ENCODE peak calls at places on chromosomes 3 and 15, in four cellular contexts. H is uterus, P is lower leg skin, R is stomach. E is an unnamed sample.

GRCh38 chr15:63389902-63390301 is 8.3 kb upstream of the CA12 start:
- DNase-seq in H (no peak), P (no peak), R (peak), E (peak)

GRCh38 chr3:58085616-58086015 is 77.4 kb downstream of the FLNB start:
- DNase-seq in H (no peak), P (no peak), R (no peak), E (no peak)

GRCh38 chr3:73868688-73869315 is 244.1 kb upstream of the PDZRN3 start:
- DNase-seq in H (no peak), P (no peak), R (peak), E (peak)

GRCh38 chr3:70111381-70111780 is 111.8 kb downstream of the SAMMSON start:
- DNase-seq in H (no peak), P (no peak), R (no peak), E (no peak)

GRCh38 chr15:41501191-41501917 is 7.7 kb downstream of the ITPKA start:
- DNase-seq in H (no peak), P (no peak), R (no peak), E (no peak)

GRCh38 chr15:62781081-62781497 is 261.5 kb upstream of the TPM1 start:
- DNase-seq in H (no peak), P (no peak), R (no peak), E (no peak)

GRCh38 chr3:98980915-98981596 is 79.6 kb upstream of the DCBLD2 start:
- DNase-seq in H (no peak), P (no peak), R (no peak), E (no peak)

GRCh38 chr15:81783076-81783475 is 262.7 kb downstream of the MEX3B start:
- DNase-seq in H (no peak), P (no peak), R (no peak), E (no peak)

GRCh38 chr3:188905991-188906635 is 265.7 kb upstream of the TPRG1 start:
- DNase-seq in H (no peak), P (no peak), R (no peak), E (no peak)

GRCh38 chr3:112814256-112814655 is 32.4 kb downstream of the CD200R1L start:
- DNase-seq in H (no peak), P (no peak), R (no peak), E (no peak)

GRCh38 chr3:115982629-115983028 is 359.3 kb downstream of the GAP43 start:
- DNase-seq in H (no peak), P (no peak), R (no peak), E (no peak)

DNA sequence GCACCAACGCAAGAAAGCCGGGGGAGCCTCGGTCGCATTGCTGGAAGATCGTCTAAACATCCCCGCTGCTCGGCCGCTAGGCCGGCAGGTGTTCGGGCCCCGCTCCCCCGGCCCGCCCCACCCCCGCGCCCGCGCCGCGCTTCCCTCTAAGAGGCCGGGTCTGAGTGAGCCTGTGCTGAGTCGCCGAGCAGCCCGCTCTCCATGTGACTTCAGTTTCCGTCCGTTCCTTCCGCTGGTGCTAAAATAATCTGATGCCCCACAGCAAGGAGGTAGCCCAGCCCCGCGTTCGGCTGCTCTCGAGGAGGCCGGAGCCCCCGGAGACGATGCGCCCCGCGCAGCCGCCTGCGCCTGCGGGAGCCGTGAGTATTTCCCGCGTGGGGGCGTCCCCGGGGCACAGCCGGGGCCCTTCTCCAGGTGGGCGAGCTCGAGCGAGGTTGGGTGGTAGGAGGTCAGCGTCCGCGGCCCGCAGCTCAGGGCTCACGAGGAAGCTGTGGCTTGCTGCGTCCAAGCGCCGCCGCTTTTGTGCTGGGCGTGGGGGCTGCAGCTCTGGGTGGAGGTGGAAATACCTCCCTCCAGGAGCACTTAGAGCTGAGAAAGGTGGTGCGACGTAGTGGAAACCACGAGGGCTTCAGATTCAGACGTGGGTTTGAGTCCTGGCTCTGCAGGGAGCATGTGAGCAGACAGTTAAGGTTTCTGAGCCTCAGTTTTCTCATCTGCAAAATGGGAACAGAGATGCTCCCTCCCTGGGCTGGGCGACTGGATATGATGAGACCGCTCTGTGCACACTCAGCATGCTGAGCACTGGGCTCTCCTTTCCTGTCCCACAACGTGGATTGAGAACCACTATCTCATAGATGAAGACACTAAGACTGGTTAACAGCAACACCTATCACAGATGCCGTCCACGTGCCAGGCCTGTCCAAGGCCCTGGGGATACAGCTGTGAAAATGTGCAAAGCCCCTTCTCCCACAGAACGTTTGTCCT is at the start of gene NRROS:
- DNase-seq in H (peak), P (peak), R (peak), E (peak)
- TF ChIP-seq POLR2A in H (peak), P (no peak), R (no peak), E (peak)

DNA sequence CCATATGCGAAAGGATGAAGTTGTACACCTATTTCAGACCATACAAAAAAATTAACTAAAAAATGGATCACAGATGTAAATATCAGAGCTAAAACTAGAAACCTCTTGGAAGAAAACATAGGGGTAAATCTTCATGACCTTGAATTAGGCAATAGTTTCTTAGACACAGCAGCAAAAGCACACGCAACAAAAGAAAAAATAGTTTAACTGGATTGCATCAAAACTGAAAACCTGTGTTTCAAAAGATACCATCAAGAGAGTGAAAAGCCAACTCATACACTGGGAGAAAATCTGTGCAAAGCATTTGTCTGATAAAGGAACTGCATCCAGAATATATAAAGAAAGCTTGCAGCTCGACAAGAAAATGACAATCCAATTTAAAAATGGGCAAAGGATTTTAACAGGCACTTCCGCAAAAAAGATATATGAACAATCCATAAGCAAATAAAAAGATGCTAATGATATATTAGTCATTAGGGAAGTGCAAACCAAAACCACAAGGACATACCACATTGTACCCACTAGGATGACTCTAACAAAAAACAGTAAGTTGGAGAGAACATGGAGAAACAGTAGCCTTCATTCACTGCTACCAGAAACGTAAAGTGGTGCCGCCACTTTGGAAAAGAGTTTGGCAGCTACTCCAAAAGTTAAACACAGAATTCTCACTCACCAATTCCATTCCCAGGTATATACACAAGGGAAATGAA is 263.1 kb downstream of the ADAMTS17 start:
- DNase-seq in H (no peak), P (no peak), R (no peak), E (no peak)
- TF ChIP-seq CTCF in H (no peak), P (no peak), R (no peak), E (no peak)

GRCh38 chr15:85026304-85027032 is 44.8 kb downstream of the PDE8A start:
- DNase-seq in H (no peak), P (no peak), R (no peak), E (peak)

GRCh38 chr15:85022860-85023403 is 41.3 kb downstream of the PDE8A start:
- DNase-seq in H (no peak), P (no peak), R (no peak), E (no peak)

GRCh38 chr15:85025516-85026279 is 44.0 kb downstream of the PDE8A start:
- DNase-seq in H (no peak), P (no peak), R (no peak), E (no peak)

GRCh38 chr15:85024003-85024402 is 42.3 kb downstream of the PDE8A start:
- DNase-seq in H (no peak), P (no peak), R (no peak), E (no peak)

GRCh38 chr15:85024509-85025336 is 43.1 kb downstream of the PDE8A start:
- DNase-seq in H (no peak), P (no peak), R (no peak), E (no peak)
- H3K4me3 ChIP-seq in H (no peak), P (no peak), R (no peak), E (no peak)

DNA sequence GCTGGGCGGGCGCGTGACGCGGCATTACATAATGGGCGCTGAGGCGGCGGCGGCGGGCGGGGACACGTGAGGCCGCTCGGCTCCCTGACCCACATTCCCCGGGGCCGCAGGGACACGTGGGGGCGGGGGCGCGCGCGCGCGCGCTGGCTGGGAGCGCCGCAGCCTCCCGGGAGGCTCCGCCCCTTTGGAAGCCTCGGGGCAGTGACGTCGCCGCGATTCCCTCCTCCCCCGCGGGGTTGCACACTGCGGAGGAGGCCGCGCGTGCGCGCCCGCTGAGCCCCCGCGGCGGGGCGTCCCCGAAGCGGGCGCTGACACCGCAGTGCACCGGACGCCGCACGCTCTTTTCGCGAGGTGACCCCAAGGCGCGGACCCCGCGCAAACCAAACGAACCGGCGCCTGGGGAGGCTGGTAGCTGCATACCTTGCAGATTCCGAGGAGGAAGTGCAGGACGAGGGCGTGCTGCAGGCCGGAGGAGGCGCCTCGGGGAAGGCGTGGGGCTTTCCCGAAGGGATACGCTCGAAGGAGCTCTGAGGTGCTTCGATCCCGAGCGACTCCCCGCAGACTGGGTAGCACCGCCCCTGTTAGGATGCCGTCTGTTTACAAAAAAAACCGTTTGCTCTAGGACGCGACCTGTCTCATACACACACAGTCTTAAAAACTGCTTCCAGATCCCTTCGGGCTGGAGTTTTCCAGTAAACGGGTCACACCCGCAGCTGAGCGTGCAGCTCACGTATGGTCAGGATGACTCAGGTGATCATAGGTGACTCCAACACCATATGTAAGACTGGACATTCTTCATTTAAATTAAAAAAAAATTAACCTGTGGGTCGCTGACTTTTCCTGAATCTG is 1.0 kb downstream of the NR1D2 start:
- DNase-seq in H (peak), P (peak), R (peak), E (peak)
- TF ChIP-seq POLR2A in H (peak), P (no peak), R (no peak), E (peak)

DNA sequence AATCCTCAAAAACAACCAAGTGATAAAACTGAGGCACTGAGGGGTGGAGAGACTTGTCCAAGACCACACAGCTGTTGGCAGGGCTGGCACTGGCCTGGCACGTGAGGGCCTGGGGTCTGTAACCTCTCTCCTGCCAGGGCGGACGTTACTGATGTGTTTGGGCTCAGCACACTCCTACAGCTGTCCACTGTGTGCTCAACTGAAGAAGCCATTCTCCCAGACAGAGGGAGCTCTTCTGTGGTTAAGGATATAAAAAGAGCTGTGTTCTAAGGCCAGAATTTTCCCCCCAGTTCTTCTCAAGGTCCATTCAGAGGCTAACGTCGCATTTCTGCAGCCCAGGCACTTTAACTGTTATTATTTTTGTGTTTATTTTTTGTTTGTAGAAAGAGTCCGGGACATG is 429.0 kb upstream of the ATP11B start:
- DNase-seq in H (no peak), P (no peak), R (no peak), E (no peak)
- TF ChIP-seq CTCF in H (no peak), P (no peak), R (no peak), E (no peak)

DNA sequence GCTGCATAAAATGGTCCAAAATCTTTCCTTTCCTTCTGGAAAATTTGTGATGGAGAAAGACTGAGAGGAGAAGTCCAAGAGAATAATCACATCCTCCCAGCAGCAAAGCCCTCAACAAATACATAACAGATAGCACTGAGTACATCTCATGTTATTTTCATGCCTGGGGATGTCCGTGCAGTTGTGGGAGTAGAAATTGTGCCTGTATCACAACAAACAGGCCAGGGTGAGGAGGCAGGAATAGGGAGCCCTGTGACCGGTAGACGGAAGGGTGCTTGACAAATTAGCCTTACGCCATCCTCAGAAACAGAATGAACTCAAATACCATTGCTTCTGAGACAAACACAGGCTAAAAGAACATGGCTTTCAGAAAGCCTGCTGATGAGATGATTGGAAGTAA is 333.2 kb upstream of the UMPS start:
- DNase-seq in H (no peak), P (no peak), R (no peak), E (no peak)
- H3K4me3 ChIP-seq in H (no peak), P (no peak), R (no peak), E (no peak)

GRCh38 chr15:45157056-45157455 is 27.3 kb downstream of the DUOX1 start:
- DNase-seq in H (no peak), P (no peak), R (no peak), E (no peak)
- TF ChIP-seq POLR2A in H (no peak), P (no peak), R (no peak), E (no peak)

DNA sequence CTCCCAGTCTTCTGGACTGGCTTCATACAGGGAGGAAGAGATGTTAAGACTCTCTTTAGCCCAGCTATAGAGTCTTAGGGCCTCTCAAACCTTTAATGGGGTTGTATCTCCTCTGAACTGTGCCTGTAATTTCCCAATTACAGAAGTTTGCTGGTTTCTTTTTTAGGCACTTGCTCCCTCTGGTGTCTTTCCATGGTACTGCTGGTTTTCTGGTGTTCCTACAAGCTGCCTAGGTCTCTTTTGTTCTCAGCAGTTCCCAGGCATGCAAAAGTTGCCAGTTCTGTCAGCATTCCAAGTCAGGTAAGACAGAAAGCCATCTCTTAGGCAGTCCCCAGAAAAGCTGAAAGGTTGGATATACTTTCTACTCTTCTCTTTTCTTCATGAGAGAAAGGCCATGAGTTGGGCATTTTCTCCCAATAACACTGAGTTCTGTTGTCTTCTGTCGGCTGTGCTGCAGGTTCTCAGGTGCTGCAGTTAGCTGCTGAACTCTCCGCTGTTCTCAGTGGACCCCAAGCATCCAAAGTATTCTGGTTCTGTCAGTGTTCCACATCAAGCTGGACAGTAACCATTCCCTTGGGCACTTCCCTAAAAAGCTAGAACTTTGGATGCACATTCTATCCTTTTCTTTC is 54.4 kb upstream of the EHHADH start:
- DNase-seq in H (no peak), P (peak), R (peak), E (peak)
- TF ChIP-seq CTCF in H (no peak), P (no peak), R (peak), E (peak)

DNA sequence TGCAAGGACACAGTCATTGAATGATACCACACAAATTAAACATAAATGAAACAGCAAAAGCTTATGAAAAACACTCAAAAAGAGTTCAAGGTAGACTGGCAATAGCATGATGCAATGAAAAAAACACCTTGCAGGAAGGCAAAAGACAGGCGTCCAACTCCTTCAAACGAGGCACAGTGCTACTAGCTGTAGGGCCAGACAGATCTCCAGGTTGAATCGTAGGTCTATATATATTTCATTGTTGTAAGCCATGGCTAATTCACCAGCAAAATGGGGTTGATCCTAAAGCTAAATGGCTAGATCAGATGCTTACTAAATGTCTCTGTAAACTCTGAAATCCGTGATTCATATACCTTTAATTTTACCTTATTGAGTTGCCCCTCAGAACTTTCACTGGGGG is 94.2 kb downstream of the THRB start:
- DNase-seq in H (no peak), P (no peak), R (no peak), E (no peak)
- H3K4me3 ChIP-seq in H (no peak), P (no peak), R (no peak), E (no peak)

DNA sequence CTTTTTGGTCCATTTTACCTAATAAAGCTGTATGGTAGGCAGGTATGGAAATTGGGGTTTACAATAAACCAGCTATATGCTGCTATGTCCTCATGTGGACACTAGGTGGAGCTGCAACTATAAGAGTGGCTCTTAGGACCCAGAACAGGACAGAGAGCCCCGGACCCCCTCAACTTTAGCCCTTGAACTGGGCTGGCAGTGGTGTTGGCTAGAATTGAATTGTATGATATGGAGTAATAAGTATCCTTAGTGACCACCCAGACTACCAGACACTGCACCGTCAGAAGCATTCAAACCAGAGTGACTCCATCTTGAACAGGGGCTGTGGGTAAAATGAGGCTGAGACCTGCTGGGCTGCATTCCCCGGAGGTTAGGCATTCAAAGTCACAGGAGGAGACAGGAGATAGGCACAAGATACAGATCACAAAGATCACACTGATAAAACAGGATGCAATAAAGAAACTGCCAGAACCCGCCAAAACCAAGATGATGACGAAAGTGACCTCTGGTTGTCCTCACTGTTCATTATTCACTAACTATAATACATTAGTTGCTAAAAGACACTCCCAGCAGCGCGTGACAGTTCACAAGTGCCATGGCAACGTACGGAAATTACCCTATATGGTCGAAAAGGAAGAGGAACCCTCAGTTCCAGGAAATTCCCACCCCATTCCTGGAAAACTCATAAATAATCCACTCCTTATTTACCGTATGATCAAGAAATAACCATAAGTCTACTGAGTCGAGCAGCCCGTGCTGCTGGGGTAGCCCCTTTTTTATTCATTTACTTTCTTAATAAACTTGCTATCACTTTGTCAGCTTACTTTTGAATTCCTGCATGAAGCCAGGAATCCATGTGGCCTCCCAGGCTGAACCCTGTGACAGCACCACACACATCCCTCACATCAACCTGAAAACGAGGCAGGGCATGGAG is 68.7 kb upstream of the BLM start:
- DNase-seq in H (peak), P (peak), R (peak), E (peak)
- TF ChIP-seq POLR2A in H (no peak), P (no peak), R (no peak), E (no peak)